ENCODE peak calls at places on chromosomes 13 and 19, in nine cellular contexts. B, H, R, N, Q, V, O, P and K are unnamed samples.

GRCh38 chr19:41439441-41440222 is at the start of gene DMAC2:
- DNase-seq in H (peak), Q (peak), B (peak), R (peak), P (peak), V (peak), N (peak), O (peak), K (peak)

GRCh38 chr13:30916991-30917390 is 10.9 kb downstream of the MEDAG start:
- DNase-seq in Q (no peak), R (no peak), V (no peak), O (no peak), P (no peak), B (no peak), N (no peak), H (no peak), K (no peak)

GRCh38 chr19:46599716-46600392 is 1.3 kb upstream of the CALM3 start:
- DNase-seq in V (no peak), Q (no peak), B (no peak), O (no peak), H (no peak), N (no peak), P (no peak), R (no peak), K (peak)

GRCh38 chr19:18484992-18485391 is 36.9 kb downstream of the ELL start:
- DNase-seq in R (no peak), P (no peak), V (no peak), B (no peak), Q (no peak), N (no peak), O (no peak), H (no peak), K (no peak)

GRCh38 chr19:11142528-11143171 is 12.9 kb downstream of the SPC24 start:
- DNase-seq in P (peak), Q (peak), N (peak), H (peak), R (peak), O (peak), B (no peak), V (peak), K (peak)

GRCh38 chr13:45721203-45721731 is 19.1 kb downstream of the CBY2 start:
- DNase-seq in B (no peak), Q (no peak), R (no peak), H (no peak), N (no peak), O (no peak), P (no peak), V (no peak), K (peak)

GRCh38 chr13:50366488-50367174 is 351.4 kb downstream of the KCNRG start:
- DNase-seq in O (no peak), B (peak), N (no peak), H (no peak), V (no peak), P (no peak), Q (no peak), R (no peak), K (no peak)

GRCh38 chr13:33717775-33718174 is 100.2 kb upstream of the RFC3 start:
- DNase-seq in R (no peak), Q (peak), B (no peak), O (no peak), H (no peak), N (no peak), V (no peak), P (no peak), K (no peak)

DNA sequence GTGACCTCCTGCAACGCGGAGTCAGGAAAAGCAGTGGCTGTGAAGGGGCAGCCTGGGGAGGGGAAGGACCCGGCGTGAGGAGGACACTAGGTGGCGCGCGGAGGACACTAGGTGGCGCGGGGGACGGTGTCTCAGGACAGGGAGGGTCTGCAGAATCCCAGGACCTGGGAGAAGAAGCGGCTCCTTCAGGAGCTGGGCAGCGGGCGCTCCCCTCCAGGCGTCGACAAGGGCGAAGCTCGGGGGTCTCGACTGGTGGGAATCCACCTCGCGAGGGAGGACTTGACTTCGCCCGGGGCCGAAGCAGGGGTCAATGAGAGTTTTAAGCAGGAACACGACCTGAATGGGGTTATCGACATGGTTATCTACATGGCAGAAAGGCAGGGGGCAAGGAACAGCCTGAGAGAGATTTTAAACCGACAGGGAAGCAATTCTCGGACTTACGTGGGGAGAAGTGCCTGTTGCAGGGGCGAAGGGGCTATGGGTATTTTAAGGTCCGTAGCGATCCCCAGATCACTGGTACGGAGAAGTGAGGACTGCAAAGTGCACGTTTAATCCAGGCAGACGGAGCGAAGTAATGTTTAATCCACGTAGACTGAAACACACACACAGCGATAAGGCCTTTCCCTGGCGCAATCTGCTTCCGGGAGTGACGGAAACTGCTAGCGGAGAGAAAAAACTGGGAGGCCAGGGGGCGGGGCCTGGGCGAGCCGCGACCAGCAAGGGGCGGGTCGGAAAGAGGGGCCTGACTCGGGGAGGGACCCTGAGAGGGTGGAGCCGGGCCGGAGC is at the start of gene ZNF616:
- DNase-seq in R (peak), V (peak), N (peak), O (peak), B (peak), Q (peak), P (peak), H (peak), K (peak)
- TF ChIP-seq POLR2A in R (peak), V (peak), N (peak), O (peak), B (peak), Q (peak), P (peak), H (peak), K (peak)

DNA sequence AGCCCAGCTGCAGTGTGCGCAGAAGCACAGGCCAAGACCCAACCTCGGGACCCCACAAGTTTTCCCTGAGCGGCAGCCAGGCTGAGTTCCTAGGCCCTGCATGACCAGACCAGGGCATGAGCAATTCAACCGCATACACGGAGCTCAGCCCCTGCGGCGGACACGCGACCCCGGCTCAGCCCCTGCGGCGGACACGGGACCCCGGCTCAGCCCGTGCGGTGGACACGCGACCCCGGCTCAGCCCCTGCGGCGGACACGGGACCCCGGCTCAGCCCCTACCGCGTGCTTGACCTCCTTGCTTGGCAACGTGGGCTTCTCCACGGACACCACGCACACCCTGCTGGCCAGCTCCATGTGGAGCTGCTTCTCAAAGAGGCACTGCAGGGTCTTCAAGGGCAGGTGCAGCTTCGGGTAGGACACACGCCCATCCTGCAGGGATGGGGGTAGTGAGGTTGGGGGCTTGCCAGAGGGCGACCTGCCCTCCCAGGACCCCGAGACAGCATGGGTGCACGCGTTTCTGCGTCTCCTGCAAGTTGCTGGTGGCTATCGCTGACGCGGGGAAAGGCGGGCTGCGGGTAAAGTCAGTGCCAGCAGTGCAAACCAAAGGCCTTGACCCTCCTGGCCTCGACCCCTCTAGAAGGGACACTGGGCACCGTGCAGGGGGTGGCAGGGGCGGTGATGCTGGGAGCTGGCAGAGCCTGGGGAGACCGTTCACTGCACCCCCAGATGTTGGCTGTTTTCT is 10.0 kb downstream of the POLRMT start:
- DNase-seq in N (no peak), P (no peak), O (no peak), Q (no peak), H (no peak), V (no peak), R (no peak), B (no peak), K (no peak)
- H3K4me3 ChIP-seq in N (no peak), P (no peak), O (no peak), Q (no peak), H (no peak), V (no peak), R (no peak), B (no peak), K (no peak)

DNA sequence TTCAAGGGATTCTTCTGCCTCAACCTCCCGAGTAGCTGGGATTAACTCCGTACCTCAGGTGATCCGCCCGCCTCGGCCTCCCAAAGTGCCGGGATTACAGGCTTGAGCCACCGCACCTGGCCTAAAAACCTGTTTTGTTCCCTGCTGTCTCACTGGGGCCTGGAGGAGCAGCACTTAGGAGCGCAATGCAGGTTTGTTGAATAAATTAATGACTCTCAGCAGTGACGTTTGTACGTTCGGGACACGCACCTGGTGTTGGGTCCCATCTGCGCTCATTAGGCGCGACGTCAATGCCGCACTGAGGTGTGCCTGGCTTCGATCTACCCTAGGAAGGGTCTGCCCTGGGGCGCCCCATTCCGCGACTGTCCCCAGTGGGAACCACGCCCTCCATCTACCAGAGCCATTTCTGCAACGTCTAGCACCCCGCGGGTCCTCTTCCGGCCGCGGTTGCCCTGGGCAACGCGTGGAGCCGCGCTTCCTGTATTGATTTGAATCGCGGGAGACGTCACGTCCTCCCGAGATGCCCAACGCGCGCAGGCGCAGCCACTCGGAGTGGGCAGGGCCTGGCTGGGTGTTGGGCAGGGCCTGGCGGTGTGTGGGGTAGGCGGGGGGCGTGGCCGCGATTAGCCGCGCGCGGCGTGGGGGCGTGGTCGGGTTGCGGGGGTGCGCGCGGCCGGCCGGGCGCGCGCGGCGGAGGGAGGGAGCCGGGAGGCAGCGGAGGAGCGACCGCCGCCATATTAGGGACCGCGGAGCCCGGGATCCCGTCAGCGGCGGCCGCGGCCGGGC is at the start of gene FZR1:
- DNase-seq in H (peak), O (peak), Q (peak), V (peak), N (peak), B (peak), R (peak), P (peak), K (peak)
- TF ChIP-seq POLR2A in H (peak), O (peak), Q (peak), V (peak), N (peak), B (peak), R (peak), P (peak), K (peak)

DNA sequence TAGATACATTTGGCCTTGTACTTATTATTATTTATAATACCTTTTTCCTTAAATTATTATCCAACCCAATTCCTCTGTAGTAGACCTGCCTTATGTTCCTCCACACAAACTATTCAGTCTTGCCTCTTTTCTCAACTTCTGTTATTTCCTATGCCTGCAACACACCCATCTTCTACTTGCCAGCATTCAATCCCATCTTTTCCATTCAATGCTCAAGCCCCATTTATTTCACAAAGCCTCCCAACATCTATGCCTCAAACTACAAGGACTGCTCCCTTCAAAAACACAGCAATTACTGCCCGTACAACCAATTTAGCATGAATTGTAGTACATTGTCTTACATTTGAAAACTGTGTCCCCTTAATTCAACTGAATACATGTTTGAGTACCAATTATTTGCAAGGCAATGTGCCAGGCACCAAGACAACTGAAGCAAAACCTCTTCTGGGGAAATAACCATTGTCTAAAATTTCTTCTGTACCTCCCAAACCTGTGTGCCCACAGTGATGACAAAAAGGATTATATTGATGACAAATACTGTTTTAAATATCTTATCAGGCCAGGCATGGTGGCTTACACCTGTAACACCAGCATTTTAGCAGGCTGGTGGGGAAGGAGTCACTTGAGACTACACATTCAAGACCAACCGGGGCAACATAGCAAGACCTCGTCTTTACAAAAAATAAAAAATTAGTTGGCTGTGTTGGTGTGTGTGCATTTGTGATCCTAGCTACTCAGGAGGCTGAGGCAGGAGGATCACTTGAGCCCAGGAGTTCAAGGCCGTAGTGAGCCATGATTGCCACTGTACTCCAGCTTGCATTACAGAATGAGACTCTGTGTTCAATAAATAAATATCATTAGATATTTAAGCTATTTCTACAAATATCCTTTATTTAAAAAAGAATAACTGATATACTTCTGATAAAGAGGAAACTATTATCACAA is 35.1 kb downstream of the ELF1 start:
- DNase-seq in V (no peak), H (no peak), R (no peak), B (no peak), Q (no peak), N (no peak), P (no peak), O (no peak), K (no peak)
- H3K4me3 ChIP-seq in V (no peak), H (no peak), R (no peak), B (peak), Q (no peak), N (no peak), P (peak), O (no peak), K (no peak)

GRCh38 chr19:12289790-12290065 is 5.0 kb downstream of the ZNF44 start:
- DNase-seq in Q (no peak), P (no peak), R (no peak), O (no peak), H (no peak), N (no peak), B (no peak), V (no peak), K (no peak)

GRCh38 chr19:12295191-12295590 is 508 bp upstream of the ZNF44 start:
- DNase-seq in N (no peak), V (no peak), Q (no peak), B (no peak), R (no peak), O (no peak), H (no peak), P (no peak), K (no peak)

GRCh38 chr19:12294308-12295158 is at the start of gene ZNF44:
- DNase-seq in O (peak), H (peak), R (peak), B (peak), N (peak), Q (peak), P (peak), V (peak), K (peak)

DNA sequence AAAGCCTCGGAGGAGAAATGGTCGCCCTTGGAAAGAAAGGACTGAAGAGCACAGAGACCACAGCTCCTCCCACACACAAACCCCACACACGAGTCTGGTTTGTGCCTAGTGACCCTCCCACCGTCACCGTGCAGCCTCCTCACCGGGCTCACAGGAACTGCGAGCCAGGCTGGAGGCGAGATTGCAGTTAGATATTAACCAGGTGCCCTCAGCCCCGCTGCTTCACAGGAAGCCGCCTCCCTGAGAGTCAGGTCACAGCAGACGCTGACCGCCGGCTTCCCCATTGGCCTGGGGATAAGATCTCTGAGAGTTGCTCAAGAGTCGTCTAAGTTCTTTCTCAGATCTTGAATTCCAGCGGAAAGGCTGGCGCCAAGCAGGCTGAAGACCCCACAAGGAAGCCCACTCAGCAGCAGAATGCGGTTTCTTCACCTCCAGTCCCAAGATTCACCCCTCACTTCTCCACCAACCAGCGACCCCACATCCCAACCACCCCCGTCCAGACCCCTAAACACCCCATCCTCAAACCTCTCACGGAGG is 844 bp downstream of the ZNF44 start:
- DNase-seq in P (peak), Q (peak), R (peak), O (peak), B (peak), N (peak), V (peak), H (peak), K (peak)
- TF ChIP-seq POLR2A in P (no peak), Q (no peak), R (peak), O (no peak), B (peak), N (peak), V (peak), H (peak), K (no peak)